ENCODE peak calls at places on chromosomes 7 and 10, in six cellular contexts. One of them, this sample, is unnamed.

GRCh38 chr10:74179124-74179710 is 28.2 kb downstream of the ADK start:
- DNase-seq in bronchial epithelial cell: peak
- DNase-seq in DND-41: no peak
- DNase-seq in transverse colon: no peak
- DNase-seq in mesothelial cell of epicardium: no peak
- DNase-seq in IMR-90: peak
- DNase-seq in this sample: no peak

GRCh38 chr7:143296686-143297085 is 8.5 kb downstream of the CASP2 start:
- DNase-seq in bronchial epithelial cell: no peak
- DNase-seq in DND-41: no peak
- DNase-seq in transverse colon: no peak
- DNase-seq in mesothelial cell of epicardium: no peak
- DNase-seq in IMR-90: no peak
- DNase-seq in this sample: no peak

GRCh38 chr10:28111712-28112111 is 112.8 kb upstream of the ODAD2 start:
- DNase-seq in bronchial epithelial cell: no peak
- DNase-seq in DND-41: no peak
- DNase-seq in transverse colon: no peak
- DNase-seq in mesothelial cell of epicardium: no peak
- DNase-seq in IMR-90: peak
- DNase-seq in this sample: no peak

GRCh38 chr10:118405933-118406332 is 63.8 kb upstream of the FAM204A start:
- DNase-seq in bronchial epithelial cell: no peak
- DNase-seq in DND-41: no peak
- DNase-seq in transverse colon: no peak
- DNase-seq in mesothelial cell of epicardium: no peak
- DNase-seq in IMR-90: no peak
- DNase-seq in this sample: no peak

GRCh38 chr10:112379635-112380296 is 5.8 kb downstream of the ACSL5 start:
- DNase-seq in bronchial epithelial cell: peak
- DNase-seq in DND-41: no peak
- DNase-seq in transverse colon: peak
- DNase-seq in mesothelial cell of epicardium: no peak
- DNase-seq in IMR-90: peak
- DNase-seq in this sample: no peak

GRCh38 chr7:92633211-92633906 is 43.2 kb upstream of the FAM133B start:
- DNase-seq in bronchial epithelial cell: peak
- DNase-seq in DND-41: peak
- DNase-seq in transverse colon: no peak
- DNase-seq in mesothelial cell of epicardium: no peak
- DNase-seq in IMR-90: peak
- DNase-seq in this sample: peak

GRCh38 chr10:28492093-28492492 is 40.8 kb upstream of the WAC start:
- DNase-seq in bronchial epithelial cell: no peak
- DNase-seq in DND-41: no peak
- DNase-seq in transverse colon: no peak
- DNase-seq in mesothelial cell of epicardium: no peak
- DNase-seq in IMR-90: no peak
- DNase-seq in this sample: no peak

GRCh38 chr7:21920931-21921330 is 24.8 kb downstream of the CDCA7L start:
- DNase-seq in bronchial epithelial cell: no peak
- DNase-seq in DND-41: no peak
- DNase-seq in transverse colon: no peak
- DNase-seq in mesothelial cell of epicardium: no peak
- DNase-seq in IMR-90: no peak
- DNase-seq in this sample: no peak

GRCh38 chr10:10687751-10688150 is 329.9 kb upstream of the CELF2 start:
- DNase-seq in bronchial epithelial cell: no peak
- DNase-seq in DND-41: no peak
- DNase-seq in transverse colon: no peak
- DNase-seq in mesothelial cell of epicardium: no peak
- DNase-seq in IMR-90: no peak
- DNase-seq in this sample: no peak

GRCh38 chr7:1536768-1537630 is 6.5 kb downstream of the MAFK start:
- DNase-seq in bronchial epithelial cell: peak
- DNase-seq in DND-41: no peak
- DNase-seq in transverse colon: peak
- DNase-seq in mesothelial cell of epicardium: peak
- DNase-seq in IMR-90: peak
- DNase-seq in this sample: no peak

GRCh38 chr7:24980695-24981543 is 941 bp upstream of the OSBPL3 start:
- DNase-seq in bronchial epithelial cell: peak
- DNase-seq in DND-41: no peak
- DNase-seq in transverse colon: peak
- DNase-seq in mesothelial cell of epicardium: no peak
- DNase-seq in IMR-90: peak
- DNase-seq in this sample: peak

GRCh38 chr7:151745706-151746105 is 131.2 kb downstream of the PRKAG2 start:
- DNase-seq in bronchial epithelial cell: no peak
- DNase-seq in DND-41: no peak
- DNase-seq in transverse colon: no peak
- DNase-seq in mesothelial cell of epicardium: no peak
- DNase-seq in IMR-90: no peak
- DNase-seq in this sample: no peak
- TF ChIP-seq CTCF in bronchial epithelial cell: no peak
- TF ChIP-seq CTCF in DND-41: no peak
- TF ChIP-seq CTCF in transverse colon: no peak
- TF ChIP-seq CTCF in mesothelial cell of epicardium: no peak
- TF ChIP-seq CTCF in IMR-90: no peak
- TF ChIP-seq CTCF in this sample: no peak

DNA sequence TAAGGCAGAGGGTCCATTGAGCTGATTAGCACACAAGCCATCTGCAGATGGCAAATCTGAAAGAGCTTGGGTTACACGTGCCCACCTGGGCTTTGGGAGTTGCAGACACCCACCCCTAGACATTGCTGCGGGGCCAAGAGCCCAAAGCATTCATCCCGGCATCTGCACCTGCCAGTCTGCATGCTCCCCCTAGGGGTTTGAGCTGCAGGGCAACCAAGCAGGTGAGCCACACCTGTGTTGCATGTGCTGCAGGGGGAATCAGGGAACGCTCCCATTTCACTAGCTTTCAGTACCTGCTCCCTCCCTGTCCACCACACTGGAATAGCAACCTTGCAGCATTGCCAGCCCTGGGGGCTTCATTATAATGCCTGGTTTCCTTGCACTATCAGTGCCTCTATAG is 21.1 kb downstream of the C7orf33 start:
- DNase-seq in bronchial epithelial cell: no peak
- DNase-seq in DND-41: no peak
- DNase-seq in transverse colon: no peak
- DNase-seq in mesothelial cell of epicardium: no peak
- DNase-seq in IMR-90: no peak
- DNase-seq in this sample: no peak
- TF ChIP-seq CTCF in bronchial epithelial cell: no peak
- TF ChIP-seq CTCF in DND-41: peak
- TF ChIP-seq CTCF in transverse colon: no peak
- TF ChIP-seq CTCF in mesothelial cell of epicardium: no peak
- TF ChIP-seq CTCF in IMR-90: no peak
- TF ChIP-seq CTCF in this sample: peak

DNA sequence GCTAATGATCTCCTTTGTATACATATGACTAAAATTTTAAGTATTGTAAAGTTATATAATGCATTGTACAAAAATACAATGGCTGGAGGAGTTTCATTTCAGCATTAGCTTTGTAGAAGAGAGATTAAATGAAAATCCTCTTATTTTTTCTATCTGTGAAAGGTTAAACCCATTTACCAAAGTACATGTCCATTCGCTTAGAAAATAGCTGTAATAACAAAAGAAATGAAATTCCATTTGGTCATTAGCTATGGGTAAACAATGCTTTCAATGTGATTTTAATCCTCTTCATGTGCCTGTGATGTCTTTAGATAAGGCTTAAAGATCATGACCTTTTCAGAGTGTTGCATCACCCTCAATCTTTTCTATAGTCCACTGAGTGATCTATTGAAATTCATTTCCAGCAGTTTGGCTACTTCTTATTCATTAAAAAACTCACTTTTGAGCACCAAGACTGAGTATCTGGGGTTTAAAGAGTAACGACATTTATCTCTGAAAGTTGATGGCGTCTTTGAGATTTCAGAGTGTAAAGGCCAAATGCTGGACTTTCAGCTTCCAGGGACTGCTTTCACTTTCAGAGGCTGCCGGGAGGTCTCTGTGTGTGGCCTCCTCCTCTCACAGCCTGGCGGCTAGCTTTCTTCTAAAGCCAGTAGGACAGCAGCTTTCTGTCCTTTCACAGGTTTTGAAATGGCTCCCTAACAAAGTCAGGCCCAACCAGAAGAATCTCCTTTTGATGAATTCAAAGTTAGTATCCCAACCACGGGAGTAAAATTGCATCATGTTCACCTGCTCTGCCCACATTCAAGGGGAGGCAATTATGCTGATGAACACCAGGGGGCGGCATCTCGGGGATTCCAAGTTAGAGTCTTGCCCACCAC is 701.4 kb upstream of the COBL start:
- DNase-seq in bronchial epithelial cell: no peak
- DNase-seq in DND-41: peak
- DNase-seq in transverse colon: peak
- DNase-seq in mesothelial cell of epicardium: no peak
- DNase-seq in IMR-90: no peak
- DNase-seq in this sample: peak
- TF ChIP-seq CTCF in bronchial epithelial cell: peak
- TF ChIP-seq CTCF in DND-41: peak
- TF ChIP-seq CTCF in transverse colon: peak
- TF ChIP-seq CTCF in mesothelial cell of epicardium: peak
- TF ChIP-seq CTCF in IMR-90: no peak
- TF ChIP-seq CTCF in this sample: peak

GRCh38 chr7:115749924-115750323 is 280.6 kb downstream of the TFEC start:
- DNase-seq in bronchial epithelial cell: no peak
- DNase-seq in DND-41: no peak
- DNase-seq in transverse colon: no peak
- DNase-seq in mesothelial cell of epicardium: no peak
- DNase-seq in IMR-90: peak
- DNase-seq in this sample: no peak

GRCh38 chr7:115747174-115747573 is 283.4 kb downstream of the TFEC start:
- DNase-seq in bronchial epithelial cell: no peak
- DNase-seq in DND-41: no peak
- DNase-seq in transverse colon: no peak
- DNase-seq in mesothelial cell of epicardium: no peak
- DNase-seq in IMR-90: peak
- DNase-seq in this sample: no peak

GRCh38 chr7:115754226-115754625 is 276.3 kb downstream of the TFEC start:
- DNase-seq in bronchial epithelial cell: no peak
- DNase-seq in DND-41: no peak
- DNase-seq in transverse colon: no peak
- DNase-seq in mesothelial cell of epicardium: no peak
- DNase-seq in IMR-90: no peak
- DNase-seq in this sample: no peak

GRCh38 chr7:115748123-115748738 is 282.3 kb downstream of the TFEC start:
- DNase-seq in bronchial epithelial cell: peak
- DNase-seq in DND-41: no peak
- DNase-seq in transverse colon: no peak
- DNase-seq in mesothelial cell of epicardium: no peak
- DNase-seq in IMR-90: peak
- DNase-seq in this sample: no peak
- TF ChIP-seq CTCF in bronchial epithelial cell: peak
- TF ChIP-seq CTCF in DND-41: peak
- TF ChIP-seq CTCF in transverse colon: peak
- TF ChIP-seq CTCF in mesothelial cell of epicardium: no peak
- TF ChIP-seq CTCF in IMR-90: peak
- TF ChIP-seq CTCF in this sample: no peak

GRCh38 chr7:128032605-128033235 is 1.5 kb upstream of the LRRC4 start:
- DNase-seq in bronchial epithelial cell: no peak
- DNase-seq in DND-41: no peak
- DNase-seq in transverse colon: no peak
- DNase-seq in mesothelial cell of epicardium: no peak
- DNase-seq in IMR-90: peak
- DNase-seq in this sample: peak

GRCh38 chr7:128030999-128031681 is at the start of gene LRRC4:
- DNase-seq in bronchial epithelial cell: peak
- DNase-seq in DND-41: no peak
- DNase-seq in transverse colon: peak
- DNase-seq in mesothelial cell of epicardium: no peak
- DNase-seq in IMR-90: peak
- DNase-seq in this sample: peak

GRCh38 chr7:128030263-128030998 is 806 bp downstream of the LRRC4 start:
- DNase-seq in bronchial epithelial cell: no peak
- DNase-seq in DND-41: no peak
- DNase-seq in transverse colon: no peak
- DNase-seq in mesothelial cell of epicardium: no peak
- DNase-seq in IMR-90: no peak
- DNase-seq in this sample: no peak

GRCh38 chr7:128033246-128033645 is 2.0 kb upstream of the LRRC4 start:
- DNase-seq in bronchial epithelial cell: peak
- DNase-seq in DND-41: no peak
- DNase-seq in transverse colon: no peak
- DNase-seq in mesothelial cell of epicardium: no peak
- DNase-seq in IMR-90: no peak
- DNase-seq in this sample: no peak

DNA sequence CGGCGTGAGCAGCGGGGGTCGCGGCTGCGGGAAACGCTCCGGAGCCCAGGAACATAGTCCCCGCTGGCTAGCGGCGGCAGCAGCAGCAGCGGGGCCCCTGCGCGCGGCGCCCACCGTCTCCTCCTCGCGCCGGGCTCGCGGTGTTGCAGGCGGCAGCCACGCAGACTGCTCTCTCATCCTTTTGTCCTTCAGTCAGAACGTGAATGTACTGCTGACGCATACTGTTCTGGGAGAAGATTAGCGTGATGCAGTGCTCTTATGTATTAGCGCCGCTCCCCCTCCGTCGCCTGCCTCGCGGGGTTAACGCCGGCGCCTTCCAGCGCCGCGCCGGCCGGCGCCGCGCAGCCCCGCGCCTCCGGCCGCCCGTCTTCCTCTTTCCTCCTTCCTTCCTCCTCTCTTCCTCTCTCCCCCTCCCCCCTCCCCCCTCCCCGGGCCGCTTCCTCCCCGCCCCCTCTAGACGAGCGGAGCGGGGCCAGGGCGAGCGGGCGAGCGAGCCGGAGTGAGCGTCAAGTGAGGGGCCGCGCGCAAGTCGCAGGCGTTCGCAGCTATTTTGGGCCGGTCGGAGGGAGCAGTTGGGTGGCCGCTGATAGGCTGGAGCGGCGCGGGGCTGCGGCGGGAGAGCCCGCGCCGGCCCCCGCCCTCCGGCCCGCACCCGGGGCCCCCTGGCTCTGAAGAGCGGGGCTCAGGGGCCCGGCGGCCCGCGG is 816 bp upstream of the LRRC4 start:
- DNase-seq in bronchial epithelial cell: peak
- DNase-seq in DND-41: no peak
- DNase-seq in transverse colon: peak
- DNase-seq in mesothelial cell of epicardium: no peak
- DNase-seq in IMR-90: peak
- DNase-seq in this sample: peak
- TF ChIP-seq CTCF in bronchial epithelial cell: peak
- TF ChIP-seq CTCF in DND-41: no peak
- TF ChIP-seq CTCF in transverse colon: no peak
- TF ChIP-seq CTCF in mesothelial cell of epicardium: no peak
- TF ChIP-seq CTCF in IMR-90: peak
- TF ChIP-seq CTCF in this sample: peak